ENCODE peak calls at places on chromosomes 4 and X, in nine cellular contexts. One of them, this sample, is unnamed.

GRCh38 chrX:13051529-13052172 is 7.2 kb upstream of the FAM9C start:
- DNase-seq in IMR-90: no peak
- DNase-seq in MCF 10A: peak
- DNase-seq in GM10248: peak
- DNase-seq in astrocyte of the spinal cord: no peak
- DNase-seq in omental fat pad: no peak
- DNase-seq in H9: no peak
- DNase-seq in AG10803: no peak
- DNase-seq in endothelial cell: no peak
- DNase-seq in this sample: no peak

GRCh38 chr4:177107288-177107901 is 202.3 kb upstream of the NEIL3 start:
- DNase-seq in IMR-90: no peak
- DNase-seq in MCF 10A: no peak
- DNase-seq in GM10248: no peak
- DNase-seq in astrocyte of the spinal cord: peak
- DNase-seq in omental fat pad: no peak
- DNase-seq in H9: no peak
- DNase-seq in AG10803: peak
- DNase-seq in endothelial cell: no peak
- DNase-seq in this sample: no peak

GRCh38 chr4:3218824-3219760 is 29.9 kb upstream of the MSANTD1 start:
- DNase-seq in IMR-90: no peak
- DNase-seq in MCF 10A: no peak
- DNase-seq in GM10248: no peak
- DNase-seq in astrocyte of the spinal cord: no peak
- DNase-seq in omental fat pad: no peak
- DNase-seq in H9: no peak
- DNase-seq in AG10803: no peak
- DNase-seq in endothelial cell: no peak
- DNase-seq in this sample: no peak

GRCh38 chrX:147828719-147829118 is 83.0 kb upstream of the FMR1 start:
- DNase-seq in IMR-90: no peak
- DNase-seq in MCF 10A: no peak
- DNase-seq in GM10248: no peak
- DNase-seq in astrocyte of the spinal cord: no peak
- DNase-seq in omental fat pad: no peak
- DNase-seq in H9: no peak
- DNase-seq in AG10803: no peak
- DNase-seq in endothelial cell: no peak
- DNase-seq in this sample: no peak

GRCh38 chr4:89129080-89129640 is 17.8 kb downstream of the TIGD2 start:
- DNase-seq in IMR-90: peak
- DNase-seq in MCF 10A: peak
- DNase-seq in GM10248: no peak
- DNase-seq in astrocyte of the spinal cord: peak
- DNase-seq in omental fat pad: no peak
- DNase-seq in H9: no peak
- DNase-seq in AG10803: peak
- DNase-seq in endothelial cell: no peak
- DNase-seq in this sample: peak

GRCh38 chr4:122041312-122041711 is 89.5 kb upstream of the TRPC3 start:
- DNase-seq in IMR-90: no peak
- DNase-seq in MCF 10A: no peak
- DNase-seq in GM10248: no peak
- DNase-seq in astrocyte of the spinal cord: no peak
- DNase-seq in omental fat pad: no peak
- DNase-seq in H9: no peak
- DNase-seq in AG10803: no peak
- DNase-seq in endothelial cell: no peak
- DNase-seq in this sample: no peak

GRCh38 chr4:151668687-151669402 is 92.0 kb downstream of the GATB start:
- DNase-seq in IMR-90: peak
- DNase-seq in MCF 10A: no peak
- DNase-seq in GM10248: no peak
- DNase-seq in astrocyte of the spinal cord: no peak
- DNase-seq in omental fat pad: no peak
- DNase-seq in H9: no peak
- DNase-seq in AG10803: no peak
- DNase-seq in endothelial cell: no peak
- DNase-seq in this sample: no peak

GRCh38 chrX:150449313-150449712 is 86.2 kb downstream of the MAMLD1 start:
- DNase-seq in IMR-90: no peak
- DNase-seq in MCF 10A: no peak
- DNase-seq in GM10248: no peak
- DNase-seq in astrocyte of the spinal cord: no peak
- DNase-seq in omental fat pad: no peak
- DNase-seq in H9: no peak
- DNase-seq in AG10803: no peak
- DNase-seq in endothelial cell: no peak
- DNase-seq in this sample: no peak

GRCh38 chr4:61397174-61397573 is 197.0 kb downstream of the ADGRL3 start:
- DNase-seq in IMR-90: peak
- DNase-seq in MCF 10A: peak
- DNase-seq in GM10248: no peak
- DNase-seq in astrocyte of the spinal cord: peak
- DNase-seq in omental fat pad: no peak
- DNase-seq in H9: no peak
- DNase-seq in AG10803: no peak
- DNase-seq in endothelial cell: no peak
- DNase-seq in this sample: no peak

GRCh38 chr4:107966903-107967302 is 22.8 kb upstream of the HADH start:
- DNase-seq in IMR-90: no peak
- DNase-seq in MCF 10A: no peak
- DNase-seq in GM10248: no peak
- DNase-seq in astrocyte of the spinal cord: no peak
- DNase-seq in omental fat pad: no peak
- DNase-seq in H9: no peak
- DNase-seq in AG10803: no peak
- DNase-seq in endothelial cell: no peak
- DNase-seq in this sample: no peak

GRCh38 chr4:102687982-102688433 is 72.8 kb downstream of the MANBA start:
- DNase-seq in IMR-90: peak
- DNase-seq in MCF 10A: no peak
- DNase-seq in GM10248: no peak
- DNase-seq in astrocyte of the spinal cord: no peak
- DNase-seq in omental fat pad: no peak
- DNase-seq in H9: no peak
- DNase-seq in AG10803: no peak
- DNase-seq in endothelial cell: no peak
- DNase-seq in this sample: no peak

GRCh38 chr4:109248322-109248895 is 54.0 kb downstream of the COL25A1 start:
- DNase-seq in IMR-90: no peak
- DNase-seq in MCF 10A: no peak
- DNase-seq in GM10248: no peak
- DNase-seq in astrocyte of the spinal cord: no peak
- DNase-seq in omental fat pad: no peak
- DNase-seq in H9: no peak
- DNase-seq in AG10803: no peak
- DNase-seq in endothelial cell: no peak
- DNase-seq in this sample: no peak

GRCh38 chrX:8868906-8869305 is 67.7 kb upstream of the FAM9A start:
- DNase-seq in IMR-90: peak
- DNase-seq in MCF 10A: peak
- DNase-seq in GM10248: no peak
- DNase-seq in astrocyte of the spinal cord: peak
- DNase-seq in omental fat pad: no peak
- DNase-seq in H9: no peak
- DNase-seq in AG10803: peak
- DNase-seq in endothelial cell: no peak
- DNase-seq in this sample: no peak
- TF ChIP-seq CTCF in IMR-90: peak
- TF ChIP-seq CTCF in MCF 10A: no peak
- TF ChIP-seq CTCF in GM10248: no peak
- TF ChIP-seq CTCF in astrocyte of the spinal cord: peak
- TF ChIP-seq CTCF in omental fat pad: no peak
- TF ChIP-seq CTCF in H9: no peak
- TF ChIP-seq CTCF in AG10803: peak
- TF ChIP-seq CTCF in endothelial cell: no peak
- TF ChIP-seq CTCF in this sample: peak

DNA sequence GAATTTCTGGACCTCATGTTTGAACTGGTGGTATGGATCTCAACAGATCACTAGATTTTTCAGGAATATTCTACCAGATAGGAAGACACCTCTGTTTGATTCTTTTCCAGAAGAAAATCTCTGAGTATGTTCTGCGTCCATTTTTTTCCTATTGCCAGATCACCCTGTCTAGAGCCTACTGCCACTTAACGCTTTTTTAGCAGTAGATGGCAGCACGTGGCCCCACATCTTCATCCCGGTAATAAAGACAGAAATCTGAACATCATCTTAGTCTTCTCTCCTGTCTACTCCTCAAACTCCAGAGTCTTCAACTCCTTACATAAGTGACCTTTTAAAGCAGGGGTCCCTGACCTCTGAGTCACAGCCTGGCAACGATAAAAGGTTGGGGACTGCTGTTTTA is 184.7 kb downstream of the TMA16 start:
- DNase-seq in IMR-90: peak
- DNase-seq in MCF 10A: peak
- DNase-seq in GM10248: peak
- DNase-seq in astrocyte of the spinal cord: no peak
- DNase-seq in omental fat pad: no peak
- DNase-seq in H9: no peak
- DNase-seq in AG10803: no peak
- DNase-seq in endothelial cell: no peak
- DNase-seq in this sample: no peak
- TF ChIP-seq CTCF in IMR-90: peak
- TF ChIP-seq CTCF in MCF 10A: peak
- TF ChIP-seq CTCF in GM10248: peak
- TF ChIP-seq CTCF in astrocyte of the spinal cord: peak
- TF ChIP-seq CTCF in omental fat pad: no peak
- TF ChIP-seq CTCF in H9: peak
- TF ChIP-seq CTCF in AG10803: no peak
- TF ChIP-seq CTCF in endothelial cell: no peak
- TF ChIP-seq CTCF in this sample: no peak

GRCh38 chrX:131795442-131796229 is 227.5 kb upstream of the STK26 start:
- DNase-seq in IMR-90: no peak
- DNase-seq in MCF 10A: no peak
- DNase-seq in GM10248: no peak
- DNase-seq in astrocyte of the spinal cord: no peak
- DNase-seq in omental fat pad: no peak
- DNase-seq in H9: no peak
- DNase-seq in AG10803: no peak
- DNase-seq in endothelial cell: no peak
- DNase-seq in this sample: no peak

GRCh38 chrX:131792356-131792749 is 230.7 kb upstream of the STK26 start:
- DNase-seq in IMR-90: peak
- DNase-seq in MCF 10A: peak
- DNase-seq in GM10248: peak
- DNase-seq in astrocyte of the spinal cord: peak
- DNase-seq in omental fat pad: peak
- DNase-seq in H9: no peak
- DNase-seq in AG10803: peak
- DNase-seq in endothelial cell: no peak
- DNase-seq in this sample: no peak

GRCh38 chrX:131789664-131790063 is 233.4 kb upstream of the STK26 start:
- DNase-seq in IMR-90: no peak
- DNase-seq in MCF 10A: no peak
- DNase-seq in GM10248: peak
- DNase-seq in astrocyte of the spinal cord: no peak
- DNase-seq in omental fat pad: no peak
- DNase-seq in H9: no peak
- DNase-seq in AG10803: no peak
- DNase-seq in endothelial cell: no peak
- DNase-seq in this sample: no peak

GRCh38 chrX:131791608-131792355 is 231.3 kb upstream of the STK26 start:
- DNase-seq in IMR-90: peak
- DNase-seq in MCF 10A: no peak
- DNase-seq in GM10248: no peak
- DNase-seq in astrocyte of the spinal cord: no peak
- DNase-seq in omental fat pad: no peak
- DNase-seq in H9: no peak
- DNase-seq in AG10803: no peak
- DNase-seq in endothelial cell: no peak
- DNase-seq in this sample: no peak

GRCh38 chrX:131792789-131793462 is 230.2 kb upstream of the STK26 start:
- DNase-seq in IMR-90: peak
- DNase-seq in MCF 10A: peak
- DNase-seq in GM10248: no peak
- DNase-seq in astrocyte of the spinal cord: peak
- DNase-seq in omental fat pad: peak
- DNase-seq in H9: no peak
- DNase-seq in AG10803: peak
- DNase-seq in endothelial cell: peak
- DNase-seq in this sample: no peak
- TF ChIP-seq CTCF in IMR-90: peak
- TF ChIP-seq CTCF in MCF 10A: peak
- TF ChIP-seq CTCF in GM10248: no peak
- TF ChIP-seq CTCF in astrocyte of the spinal cord: no peak
- TF ChIP-seq CTCF in omental fat pad: no peak
- TF ChIP-seq CTCF in H9: peak
- TF ChIP-seq CTCF in AG10803: no peak
- TF ChIP-seq CTCF in endothelial cell: no peak
- TF ChIP-seq CTCF in this sample: no peak

DNA sequence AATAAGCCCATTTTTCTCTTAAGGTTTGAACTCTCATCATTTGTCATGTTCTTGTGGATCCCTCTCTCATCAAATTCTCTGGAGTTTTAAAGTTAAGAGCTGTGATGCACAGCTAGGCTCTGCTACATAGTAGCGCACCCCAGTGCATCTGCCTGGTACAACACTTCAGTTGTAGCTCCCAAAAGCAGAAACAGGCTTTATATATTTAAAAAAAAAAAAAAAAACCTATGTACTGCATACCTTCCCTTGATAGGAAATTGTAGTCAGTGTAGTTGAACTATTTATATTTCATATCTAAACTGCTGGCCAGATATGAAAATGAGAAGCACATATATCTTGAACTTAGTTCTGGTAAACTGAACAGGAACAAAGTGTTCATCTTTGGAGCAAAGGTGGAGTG is 131.4 kb downstream of the KLHL13 start:
- DNase-seq in IMR-90: peak
- DNase-seq in MCF 10A: no peak
- DNase-seq in GM10248: no peak
- DNase-seq in astrocyte of the spinal cord: no peak
- DNase-seq in omental fat pad: no peak
- DNase-seq in H9: no peak
- DNase-seq in AG10803: no peak
- DNase-seq in endothelial cell: peak
- DNase-seq in this sample: no peak
- TF ChIP-seq CTCF in IMR-90: peak
- TF ChIP-seq CTCF in MCF 10A: no peak
- TF ChIP-seq CTCF in GM10248: no peak
- TF ChIP-seq CTCF in astrocyte of the spinal cord: no peak
- TF ChIP-seq CTCF in omental fat pad: no peak
- TF ChIP-seq CTCF in H9: peak
- TF ChIP-seq CTCF in AG10803: no peak
- TF ChIP-seq CTCF in endothelial cell: no peak
- TF ChIP-seq CTCF in this sample: no peak

GRCh38 chrX:45309801-45310200 is 109.1 kb upstream of the DIPK2B start:
- DNase-seq in IMR-90: no peak
- DNase-seq in MCF 10A: no peak
- DNase-seq in GM10248: no peak
- DNase-seq in astrocyte of the spinal cord: no peak
- DNase-seq in omental fat pad: no peak
- DNase-seq in H9: no peak
- DNase-seq in AG10803: no peak
- DNase-seq in endothelial cell: no peak
- DNase-seq in this sample: no peak

GRCh38 chrX:45309096-45309495 is 108.4 kb upstream of the DIPK2B start:
- DNase-seq in IMR-90: peak
- DNase-seq in MCF 10A: no peak
- DNase-seq in GM10248: no peak
- DNase-seq in astrocyte of the spinal cord: peak
- DNase-seq in omental fat pad: no peak
- DNase-seq in H9: no peak
- DNase-seq in AG10803: peak
- DNase-seq in endothelial cell: no peak
- DNase-seq in this sample: no peak

GRCh38 chrX:45306794-45307193 is 106.1 kb upstream of the DIPK2B start:
- DNase-seq in IMR-90: no peak
- DNase-seq in MCF 10A: no peak
- DNase-seq in GM10248: no peak
- DNase-seq in astrocyte of the spinal cord: no peak
- DNase-seq in omental fat pad: no peak
- DNase-seq in H9: no peak
- DNase-seq in AG10803: no peak
- DNase-seq in endothelial cell: no peak
- DNase-seq in this sample: no peak
- TF ChIP-seq CTCF in IMR-90: no peak
- TF ChIP-seq CTCF in MCF 10A: no peak
- TF ChIP-seq CTCF in GM10248: no peak
- TF ChIP-seq CTCF in astrocyte of the spinal cord: no peak
- TF ChIP-seq CTCF in omental fat pad: no peak
- TF ChIP-seq CTCF in H9: no peak
- TF ChIP-seq CTCF in AG10803: no peak
- TF ChIP-seq CTCF in endothelial cell: no peak
- TF ChIP-seq CTCF in this sample: no peak

This sample was measured in BJ.